ENCODE peak calls at places on chromosomes 1 and 21, in seven cellular contexts. M is WTC11, U is cardiac muscle cell, R is A673, A is fibroblast of pulmonary artery, Y is Panc1, W is esophagus squamous epithelium. B is an unnamed sample.

GRCh38 chr1:169933999-169934725 is 40.5 kb upstream of the SCYL3 start:
- DNase-seq in M (no peak), U (peak), R (no peak), A (peak), Y (no peak), W (no peak), B (no peak)

GRCh38 chr1:5649795-5650194 is 342.4 kb downstream of the NPHP4 start:
- DNase-seq in M (no peak), U (no peak), R (no peak), A (no peak), Y (no peak), W (no peak), B (no peak)

GRCh38 chr1:37732111-37732780 is 32.7 kb downstream of the EPHA10 start:
- DNase-seq in M (no peak), U (no peak), R (no peak), A (no peak), Y (no peak), W (no peak), B (no peak)

GRCh38 chr1:88179943-88180342 is 504.1 kb upstream of the PKN2 start:
- DNase-seq in M (no peak), U (no peak), R (no peak), A (no peak), Y (no peak), W (no peak), B (no peak)

GRCh38 chr1:93817819-93818569 is 61.0 kb downstream of the DNTTIP2 start:
- DNase-seq in M (no peak), U (no peak), R (no peak), A (no peak), Y (no peak), W (no peak), B (no peak)

GRCh38 chr1:165411396-165411795 is 33.5 kb downstream of the RXRG start:
- DNase-seq in M (no peak), U (no peak), R (no peak), A (no peak), Y (no peak), W (no peak), B (no peak)

GRCh38 chr1:47424336-47424982 is 8.4 kb downstream of the FOXE3 start:
- DNase-seq in M (peak), U (peak), R (peak), A (peak), Y (no peak), W (no peak), B (peak)

GRCh38 chr1:109193653-109194590 is 19.8 kb upstream of the SARS1 start:
- DNase-seq in M (peak), U (peak), R (peak), A (peak), Y (no peak), W (no peak), B (no peak)

GRCh38 chr21:23801292-23801691 is 1806.0 kb downstream of the MRPL39 start:
- DNase-seq in M (no peak), U (no peak), R (no peak), A (no peak), Y (no peak), W (no peak), B (no peak)

DNA sequence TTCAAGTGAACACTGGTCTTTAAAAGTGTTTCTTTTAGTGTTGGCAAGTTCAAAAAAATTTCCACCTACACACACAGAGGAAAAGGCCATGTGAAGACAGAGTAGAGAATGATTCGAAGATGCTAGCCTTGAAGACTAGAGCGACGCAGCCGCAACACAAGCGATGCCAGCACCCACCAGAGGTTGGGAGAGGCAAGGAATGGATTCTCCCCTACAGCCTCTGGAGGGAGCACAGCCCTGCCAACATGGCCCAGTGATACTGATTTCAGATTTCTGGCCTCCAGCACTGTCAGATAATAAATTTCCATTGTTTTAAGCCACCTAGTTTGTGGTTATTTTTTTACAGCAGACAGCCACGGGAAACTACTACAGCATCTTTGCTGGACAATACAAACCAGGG is 6.9 kb upstream of the ADAR start:
- DNase-seq in M (peak), U (peak), R (no peak), A (no peak), Y (no peak), W (no peak), B (no peak)
- TF ChIP-seq CTCF in M (no peak), U (peak), R (no peak), A (peak), Y (peak), W (no peak), B (no peak)

GRCh38 chr1:85743814-85744213 is 35.6 kb upstream of the ZNHIT6 start:
- DNase-seq in M (no peak), U (no peak), R (no peak), A (no peak), Y (no peak), W (no peak), B (no peak)

GRCh38 chr1:85748120-85748519 is 39.9 kb upstream of the ZNHIT6 start:
- DNase-seq in M (no peak), U (no peak), R (no peak), A (no peak), Y (no peak), W (no peak), B (no peak)

DNA sequence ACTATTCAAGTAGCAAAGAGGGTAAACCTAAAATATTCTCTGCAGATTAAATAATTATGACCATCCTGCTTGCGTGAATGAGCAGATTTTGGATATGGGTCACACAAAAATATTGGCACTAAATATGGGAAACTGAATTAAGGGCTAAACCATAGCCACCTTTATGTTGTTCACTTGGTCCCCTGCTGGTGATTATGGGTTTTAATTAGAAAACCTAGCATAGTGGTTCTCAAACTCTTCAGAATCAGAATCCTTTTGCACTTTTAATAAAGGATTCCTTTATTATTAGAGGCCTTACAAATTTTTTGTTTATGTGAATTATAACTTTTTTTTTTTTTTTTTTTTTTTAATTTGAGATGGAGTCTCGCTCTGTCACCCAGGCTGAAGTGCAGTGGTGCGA is 38.5 kb upstream of the ZNHIT6 start:
- DNase-seq in M (no peak), U (no peak), R (no peak), A (no peak), Y (no peak), W (no peak), B (no peak)
- TF ChIP-seq CTCF in M (no peak), U (no peak), R (peak), A (no peak), Y (peak), W (no peak), B (no peak)

GRCh38 chr1:1343811-1344421 is 5.3 kb downstream of the DVL1 start:
- DNase-seq in M (no peak), U (no peak), R (no peak), A (no peak), Y (no peak), W (no peak), B (no peak)

GRCh38 chr1:1345860-1346500 is 3.2 kb downstream of the DVL1 start:
- DNase-seq in M (no peak), U (no peak), R (no peak), A (no peak), Y (no peak), W (no peak), B (no peak)

GRCh38 chr1:1345384-1345783 is 3.8 kb downstream of the DVL1 start:
- DNase-seq in M (no peak), U (no peak), R (no peak), A (no peak), Y (no peak), W (no peak), B (no peak)

GRCh38 chr1:1346501-1346890 is 2.7 kb downstream of the DVL1 start:
- DNase-seq in M (no peak), U (no peak), R (no peak), A (no peak), Y (no peak), W (no peak), B (no peak)

GRCh38 chr1:1344672-1345361 is 4.4 kb downstream of the DVL1 start:
- DNase-seq in M (peak), U (no peak), R (no peak), A (peak), Y (peak), W (no peak), B (peak)
- TF ChIP-seq CTCF in M (peak), U (peak), R (peak), A (peak), Y (peak), W (no peak), B (peak)

GRCh38 chr21:28579986-28580550 is 412.6 kb downstream of the LTN1 start:
- DNase-seq in M (peak), U (peak), R (no peak), A (no peak), Y (no peak), W (no peak), B (no peak)

DNA sequence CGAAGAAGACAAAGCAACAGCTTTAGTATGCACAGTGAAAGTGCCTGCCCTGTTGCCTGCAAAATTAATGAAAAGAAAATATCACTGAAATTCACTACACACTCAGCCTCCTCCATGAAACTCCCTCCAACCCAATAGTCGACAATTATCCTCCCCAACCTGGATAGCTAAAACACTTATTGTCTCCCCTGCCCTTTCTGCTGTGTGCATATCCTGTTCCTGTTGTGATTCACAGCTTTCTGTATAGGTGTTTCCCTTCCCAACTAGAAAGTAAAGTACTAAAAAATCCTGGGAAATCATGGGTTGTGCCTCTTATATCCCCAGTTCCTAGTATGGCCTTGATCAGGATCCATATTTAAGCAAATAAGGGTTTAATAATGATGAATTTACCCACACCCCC is 412.1 kb downstream of the LTN1 start:
- DNase-seq in M (no peak), U (no peak), R (no peak), A (no peak), Y (no peak), W (no peak), B (no peak)
- TF ChIP-seq CTCF in M (no peak), U (no peak), R (no peak), A (no peak), Y (no peak), W (no peak), B (no peak)

DNA sequence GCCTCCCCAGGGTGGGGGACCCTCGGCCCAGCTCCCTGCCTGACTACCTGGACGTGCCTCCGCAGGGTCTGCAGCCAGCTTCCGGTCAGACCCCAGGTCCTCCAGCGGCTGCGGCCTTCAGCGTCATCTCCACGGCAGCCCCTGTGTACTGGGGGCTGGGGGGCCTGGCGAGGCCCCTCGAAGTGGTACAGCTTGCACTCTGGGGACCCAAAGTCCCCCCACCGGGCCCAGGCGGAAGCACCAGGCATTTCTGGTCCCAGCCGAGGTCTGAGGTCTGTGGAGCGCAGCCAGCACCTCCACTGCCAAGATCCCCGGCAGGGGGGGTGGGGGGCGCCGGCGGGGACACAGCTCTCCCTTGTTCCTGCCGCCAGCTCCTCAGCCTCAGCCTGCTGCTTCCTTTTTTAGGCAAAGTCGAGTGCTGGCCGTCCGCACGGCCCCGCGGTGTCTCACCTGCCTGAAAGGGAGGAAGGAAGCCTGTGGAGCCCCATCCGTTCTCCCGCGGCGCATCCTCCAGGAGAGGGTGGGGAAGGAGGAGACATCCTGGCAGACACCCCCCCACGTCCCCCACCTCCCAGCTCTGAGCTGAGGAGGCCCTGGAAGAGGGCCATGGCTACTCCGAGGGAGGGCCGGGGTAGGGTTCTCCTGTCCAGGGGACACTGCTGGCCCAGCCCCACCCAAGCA is 1.2 kb upstream of the VWA1 start:
- DNase-seq in M (peak), U (peak), R (no peak), A (no peak), Y (no peak), W (no peak), B (no peak)
- TF ChIP-seq CTCF in M (no peak), U (no peak), R (no peak), A (no peak), Y (no peak), W (no peak), B (no peak)

GRCh38 chr21:43760391-43760958 is 15.6 kb downstream of the CSTB start:
- DNase-seq in M (no peak), U (no peak), R (no peak), A (no peak), Y (no peak), W (no peak), B (no peak)
- TF ChIP-seq CTCF in M (no peak), U (no peak), R (no peak), A (no peak), Y (no peak), W (no peak), B (no peak)

GRCh38 chr1:163361123-163361934 is 39.6 kb downstream of the NUF2 start:
- DNase-seq in M (peak), U (peak), R (peak), A (peak), Y (no peak), W (no peak), B (no peak)
- TF ChIP-seq CTCF in M (peak), U (peak), R (peak), A (peak), Y (peak), W (no peak), B (peak)

DNA sequence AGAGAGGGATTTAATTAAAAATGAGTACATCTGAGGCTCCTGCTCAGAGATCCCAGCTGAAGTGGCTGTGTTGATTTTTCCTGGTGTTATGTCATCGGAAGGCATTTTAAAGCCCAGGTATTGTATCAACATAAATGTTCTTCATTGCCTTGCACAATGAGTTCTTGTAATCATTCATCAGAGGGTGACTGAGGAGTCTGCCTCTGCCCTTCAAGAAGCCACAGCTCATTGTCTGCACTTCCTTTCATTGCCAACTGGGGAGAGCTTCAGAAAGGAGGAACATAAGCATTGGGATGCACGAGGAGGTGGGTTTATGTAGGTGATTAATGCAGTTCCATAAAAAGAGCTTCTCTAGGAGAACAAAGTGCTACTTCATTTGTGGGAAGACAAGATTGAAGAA is 124.3 kb downstream of the BACH1 start:
- DNase-seq in M (no peak), U (no peak), R (no peak), A (no peak), Y (no peak), W (no peak), B (no peak)
- TF ChIP-seq CTCF in M (no peak), U (no peak), R (no peak), A (no peak), Y (no peak), W (no peak), B (no peak)

DNA sequence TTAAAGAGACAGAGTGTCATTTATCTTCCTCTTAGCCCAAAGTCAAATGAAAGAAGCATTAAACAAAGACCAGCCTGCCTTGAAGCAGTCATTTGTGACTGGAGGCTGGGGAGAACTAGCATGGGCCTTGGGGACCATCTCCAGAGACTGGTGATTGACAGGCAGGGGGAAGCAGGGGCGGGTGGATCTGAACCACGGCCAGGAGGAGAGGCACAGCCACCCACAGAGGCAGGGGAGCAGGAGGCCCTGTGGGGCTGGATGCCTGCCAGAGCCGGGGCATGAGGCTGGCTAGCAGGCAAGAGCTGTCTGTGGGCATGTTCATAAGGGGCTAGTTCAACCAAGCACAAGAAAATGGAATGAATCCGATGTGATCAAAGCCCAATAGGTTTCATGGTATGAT is 73.9 kb downstream of the PLXNA2 start:
- DNase-seq in M (no peak), U (no peak), R (peak), A (no peak), Y (no peak), W (no peak), B (no peak)
- TF ChIP-seq CTCF in M (no peak), U (no peak), R (no peak), A (no peak), Y (no peak), W (no peak), B (no peak)